ENCODE peak calls at places on chromosomes 13 and 19, in nine cellular contexts. Q is tibial nerve, A is K562, I is A549, K is IMR-90, E is suprapubic skin, V is breast epithelium, L is body of pancreas, H is lower leg skin. W is an unnamed sample.
A peak's percentile ranks its signal among the peaks of the same experiment; 100 is the strongest.

GRCh38 chr19:47663911-47664771 is 49.1 kb upstream of the EHD2 start:
- DNase-seq in E (peak; percentile 91), Q (peak; percentile 51), L (peak; percentile 58), A (peak; percentile 52), V (peak; percentile 66), K (peak; percentile 99), I (peak; percentile 77), H (peak; percentile 89), W (no peak)

GRCh38 chr13:28100149-28101121 is at the start of gene FLT3:
- DNase-seq in V (no peak), L (peak; percentile 58), H (no peak), E (no peak), A (peak; percentile 8), K (peak; percentile 38), I (peak; percentile 17), Q (no peak), W (peak; percentile 56)

GRCh38 chr19:37893845-37894575 is 12.4 kb downstream of the WDR87 start:
- DNase-seq in V (no peak), K (no peak), Q (no peak), A (no peak), L (no peak), H (no peak), I (no peak), E (no peak), W (no peak)

GRCh38 chr13:35881360-35881759 is 249.8 kb downstream of the DCLK1 start:
- DNase-seq in A (no peak), L (no peak), I (no peak), H (no peak), K (peak; percentile 39), V (no peak), Q (no peak), E (no peak), W (no peak)

GRCh38 chr19:35184884-35185283 is 30.3 kb downstream of the FXYD5 start:
- DNase-seq in K (no peak), I (no peak), Q (no peak), H (no peak), L (no peak), A (no peak), V (no peak), E (no peak), W (no peak)

GRCh38 chr13:23928985-23929384 is 31.7 kb upstream of the C1QTNF9B start:
- DNase-seq in I (peak; percentile 13), H (no peak), V (no peak), Q (no peak), L (no peak), K (peak; percentile 90), A (no peak), E (no peak), W (no peak)

GRCh38 chr19:43639507-43640423 is at the start of gene CADM4:
- DNase-seq in L (peak; percentile 57), Q (no peak), I (no peak), H (no peak), K (no peak), E (no peak), A (peak; percentile 89), V (peak; percentile 54), W (peak; percentile 49)

GRCh38 chr13:65400707-65401106 is 1829.4 kb downstream of the PCDH9 start:
- DNase-seq in L (no peak), Q (no peak), A (no peak), H (no peak), I (no peak), E (no peak), K (no peak), V (no peak), W (no peak)

GRCh38 chr13:27043013-27043412 is 128.6 kb downstream of the USP12 start:
- DNase-seq in E (no peak), H (peak; percentile 68), A (no peak), K (peak; percentile 98), L (no peak), V (peak; percentile 63), Q (no peak), I (peak; percentile 87), W (no peak)

GRCh38 chr13:74966814-74967213 is 515.2 kb downstream of the TBC1D4 start:
- DNase-seq in Q (no peak), I (no peak), K (no peak), L (no peak), V (no peak), A (no peak), E (no peak), H (no peak), W (no peak)

GRCh38 chr19:16670291-16670690 is 9.4 kb downstream of the TMEM38A start:
- DNase-seq in A (no peak), I (no peak), V (no peak), K (no peak), L (no peak), H (no peak), Q (no peak), E (no peak), W (no peak)

GRCh38 chr13:88717946-88718345 is 1046.8 kb downstream of the SLITRK5 start:
- DNase-seq in A (no peak), H (no peak), K (no peak), Q (no peak), V (no peak), E (no peak), L (no peak), I (no peak), W (no peak)

GRCh38 chr13:99812611-99813010 is 159.0 kb downstream of the ZIC5 start:
- DNase-seq in K (peak; percentile 19), H (no peak), L (peak; percentile 25), I (peak; percentile 11), A (no peak), Q (no peak), V (no peak), E (no peak), W (no peak)

GRCh38 chr13:44307844-44308243 is 65.8 kb upstream of the SERP2 start:
- DNase-seq in A (no peak), K (no peak), E (no peak), L (no peak), H (no peak), V (no peak), Q (no peak), I (no peak), W (no peak)

GRCh38 chr13:111519490-111520170 is 199.2 kb downstream of the TEX29 start:
- DNase-seq in I (no peak), V (peak; percentile 34), Q (no peak), A (no peak), H (no peak), E (no peak), K (no peak), L (no peak), W (no peak)

GRCh38 chr13:102872131-102872530 is 26.3 kb downstream of the ERCC5 start:
- DNase-seq in H (no peak), L (no peak), E (no peak), Q (no peak), K (no peak), I (no peak), V (no peak), A (no peak), W (no peak)

GRCh38 chr19:29724102-29724641 is 9.1 kb upstream of the C19orf12 start:
- DNase-seq in V (no peak), L (no peak), E (no peak), K (peak; percentile 5), A (peak; percentile 23), Q (no peak), I (no peak), H (no peak), W (peak; percentile 37)

GRCh38 chr19:35935911-35936737 is at the start of gene LRFN3:
- DNase-seq in K (peak; percentile 66), V (no peak), E (no peak), A (peak; percentile 75), H (peak; percentile 35), Q (peak; percentile 38), L (peak; percentile 72), I (peak; percentile 88), W (peak; percentile 53)

GRCh38 chr13:34300559-34300958 is 482.6 kb downstream of the RFC3 start:
- DNase-seq in L (no peak), K (no peak), E (no peak), V (no peak), A (no peak), H (no peak), Q (no peak), I (peak; percentile 12), W (no peak)

GRCh38 chr19:19240476-19240875 is 28.7 kb downstream of the NCAN start:
- DNase-seq in Q (no peak), V (no peak), E (no peak), K (no peak), L (no peak), A (no peak), I (no peak), H (no peak), W (no peak)

GRCh38 chr13:41193919-41194824 is at the start of gene KBTBD7:
- DNase-seq in K (peak; percentile 98), L (peak; percentile 89), Q (peak; percentile 72), H (peak; percentile 92), A (peak; percentile 72), V (peak; percentile 86), E (peak; percentile 94), I (peak; percentile 92), W (peak; percentile 68)
- TF ChIP-seq POLR2A in K (peak; percentile 67), L (peak; percentile 82), Q (peak; percentile 28), H (no peak), A (peak; percentile 76), V (peak; percentile 35), E (no peak), I (peak; percentile 23), W (peak; percentile 68)

DNA sequence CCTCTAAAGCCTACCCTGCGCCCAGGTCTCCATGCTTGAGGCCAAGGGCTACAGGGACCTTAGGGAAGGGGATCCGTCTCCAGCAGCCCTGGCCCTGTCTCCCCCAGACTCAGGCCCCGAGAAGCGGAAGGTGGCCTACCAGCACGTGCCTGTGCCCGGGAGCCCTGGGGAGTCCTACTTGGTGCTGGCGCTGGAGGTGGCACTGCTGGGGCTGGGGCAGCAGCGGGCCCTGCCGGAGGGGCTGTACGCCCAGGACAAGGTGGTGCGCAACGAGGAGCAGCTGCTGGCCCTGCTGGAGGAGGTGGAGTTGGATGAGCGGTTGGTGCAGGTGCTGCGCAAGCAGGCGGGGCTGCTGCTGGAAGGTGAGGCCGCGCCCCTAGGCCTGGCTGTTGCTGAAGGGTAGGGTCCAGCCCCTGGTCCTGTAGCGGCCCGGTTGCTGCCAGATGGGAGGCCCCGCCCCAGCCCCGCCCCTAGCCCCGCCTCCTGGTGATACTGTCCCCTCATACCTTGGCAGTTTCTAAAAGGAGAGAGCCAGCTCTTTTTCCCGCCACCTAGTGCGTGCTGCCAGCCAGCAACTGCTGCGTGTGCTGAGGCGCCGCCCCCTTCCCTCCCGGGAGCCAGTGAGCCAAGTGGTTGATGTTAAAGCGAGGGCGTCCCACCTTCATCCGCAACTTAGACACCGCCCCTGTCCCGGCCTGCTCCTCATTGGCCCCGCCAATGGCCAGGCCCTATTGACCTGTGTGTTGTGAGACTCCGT is 22.6 kb downstream of the ZSWIM4 start:
- DNase-seq in I (no peak), K (no peak), E (peak; percentile 80), L (peak; percentile 92), H (no peak), V (no peak), A (peak; percentile 92), Q (no peak), W (no peak)
- TF ChIP-seq POLR2A in I (no peak), K (no peak), E (no peak), L (peak; percentile 62), H (no peak), V (no peak), A (peak; percentile 72), Q (no peak), W (no peak)

GRCh38 chr13:29698106-29698505 is 102.6 kb upstream of the SLC7A1 start:
- DNase-seq in Q (no peak), A (no peak), E (no peak), V (no peak), K (no peak), I (no peak), L (no peak), H (no peak), W (no peak)
- TF ChIP-seq POLR2A in Q (no peak), A (no peak), E (no peak), V (no peak), K (no peak), I (no peak), L (no peak), H (no peak), W (no peak)

GRCh38 chr19:45179063-45179847 is 671 bp downstream of the BLOC1S3 start:
- DNase-seq in Q (no peak), H (no peak), V (no peak), E (no peak), A (peak; percentile 72), K (peak; percentile 17), L (peak; percentile 50), I (no peak), W (no peak)
- TF ChIP-seq POLR2A in Q (no peak), H (no peak), V (no peak), E (no peak), A (no peak), K (no peak), L (no peak), I (no peak), W (no peak)